ENCODE peak calls at places on chromosomes 4 and X, in seven cellular contexts. D is hypothalamus, H is NAMALWA, O is HFF-Myc, E is iris pigment epithelial cell, B is C1 segment of cervical spinal cord, Q is ELR. G is an unnamed sample.

GRCh38 chr4:185479507-185479971 is 8.0 kb upstream of the CCDC110 start:
- DNase-seq in D (no peak), H (peak; percentile 47), O (no peak), E (peak; percentile 42), B (no peak), Q (no peak), G (no peak)

GRCh38 chrX:136065044-136065671 is 79.9 kb downstream of the SLC9A6 start:
- DNase-seq in D (no peak), H (no peak), O (no peak), E (peak; percentile 91), B (no peak), Q (peak; percentile 29), G (peak; percentile 50)

GRCh38 chr4:25569726-25570125 is 85.9 kb upstream of the SLC34A2 start:
- DNase-seq in D (no peak), H (no peak), O (no peak), E (no peak), B (no peak), Q (no peak), G (no peak)

GRCh38 chrX:107710617-107711391 is 64.8 kb downstream of the TSC22D3 start:
- DNase-seq in D (no peak), H (peak; percentile 91), O (peak; percentile 69), E (peak; percentile 95), B (no peak), Q (peak; percentile 91), G (peak; percentile 89)

GRCh38 chrX:150363561-150364346 is 637 bp downstream of the MAMLD1 start:
- DNase-seq in D (no peak), H (no peak), O (no peak), E (peak; percentile 45), B (peak; percentile 46), Q (peak; percentile 58), G (no peak)

GRCh38 chr4:5086535-5086934 is 35.3 kb downstream of the STK32B start:
- DNase-seq in D (no peak), H (no peak), O (no peak), E (no peak), B (no peak), Q (no peak), G (no peak)

GRCh38 chr4:96293806-96294205 is 453.9 kb downstream of the PDHA2 start:
- DNase-seq in D (no peak), H (no peak), O (no peak), E (no peak), B (no peak), Q (no peak), G (no peak)

GRCh38 chrX:154463611-154464220 is 5.6 kb downstream of the PLXNA3 start:
- DNase-seq in D (no peak), H (no peak), O (no peak), E (no peak), B (no peak), Q (no peak), G (no peak)

GRCh38 chr4:3680656-3681055 is 85.5 kb upstream of the ADRA2C start:
- DNase-seq in D (no peak), H (no peak), O (no peak), E (no peak), B (no peak), Q (no peak), G (no peak)

GRCh38 chr4:6732441-6733357 is 16.7 kb downstream of the BLOC1S4 start:
- DNase-seq in D (peak; percentile 45), H (no peak), O (no peak), E (peak; percentile 95), B (peak; percentile 54), Q (peak; percentile 87), G (no peak)

GRCh38 chr4:26524001-26524400 is 33.7 kb upstream of the CCKAR start:
- DNase-seq in D (no peak), H (no peak), O (no peak), E (no peak), B (no peak), Q (no peak), G (no peak)

GRCh38 chrX:31099536-31100090 is 27.8 kb upstream of the FTHL17 start:
- DNase-seq in D (no peak), H (no peak), O (no peak), E (peak; percentile 26), B (no peak), Q (no peak), G (no peak)

GRCh38 chr4:183266386-183266785 is 53.7 kb downstream of the CLDN22 start:
- DNase-seq in D (no peak), H (no peak), O (no peak), E (peak; percentile 44), B (no peak), Q (no peak), G (no peak)

GRCh38 chrX:68599256-68600152 is 48.0 kb upstream of the STARD8 start:
- DNase-seq in D (no peak), H (peak; percentile 26), O (no peak), E (peak; percentile 5), B (no peak), Q (peak; percentile 38), G (no peak)

GRCh38 chr4:26861434-26862186 is 969 bp downstream of the STIM2 start:
- DNase-seq in D (peak; percentile 48), H (peak; percentile 95), O (no peak), E (peak; percentile 76), B (peak; percentile 82), Q (peak; percentile 76), G (peak; percentile 90)

GRCh38 chr4:78432896-78433295 is 118.7 kb upstream of the ANXA3 start:
- DNase-seq in D (no peak), H (no peak), O (no peak), E (peak; percentile 76), B (no peak), Q (peak; percentile 1), G (no peak)

GRCh38 chrX:80667967-80668366 is 141.7 kb downstream of the BRWD3 start:
- DNase-seq in D (no peak), H (no peak), O (no peak), E (no peak), B (no peak), Q (no peak), G (no peak)

GRCh38 chrX:23931149-23931604 is 23.4 kb downstream of the CXorf58 start:
- DNase-seq in D (no peak), H (no peak), O (no peak), E (no peak), B (no peak), Q (no peak), G (peak; percentile 66)

GRCh38 chr4:39410415-39410814 is 3.7 kb downstream of the KLB start:
- DNase-seq in D (no peak), H (peak; percentile 13), O (no peak), E (peak; percentile 29), B (no peak), Q (peak; percentile 46), G (no peak)

GRCh38 chr4:127709456-127709855 is 20.7 kb upstream of the SLC25A31 start:
- DNase-seq in D (no peak), H (no peak), O (no peak), E (peak; percentile 46), B (no peak), Q (no peak), G (no peak)

GRCh38 chr4:21470531-21470930 is 478.0 kb downstream of the KCNIP4 start:
- DNase-seq in D (no peak), H (no peak), O (peak; percentile 37), E (peak; percentile 84), B (no peak), Q (peak; percentile 50), G (no peak)

GRCh38 chrX:9862525-9862924 is 76.3 kb downstream of the SHROOM2 start:
- DNase-seq in D (no peak), H (no peak), O (no peak), E (no peak), B (no peak), Q (no peak), G (no peak)